ENCODE peak calls at places on chromosomes 16 and 17, in seven cellular contexts. V is left ventricle myocardium inferior; P is HT1080; R is HCEC 1CT; O is breast epithelium; B is NCI-H2171 treated with DMSO at 0.1 percent for 48 hours; M is activated CD8-positive, alpha-beta memory T cell treated with anti-CD3 and anti-CD28 coated beads for 48 hours. Y is an unnamed sample.

GRCh38 chr16:11257131-11257938 is 1.3 kb upstream of the SOCS1 start:
- DNase-seq in P (peak), O (peak), V (peak), M (peak), R (peak), B (peak), Y (peak)

GRCh38 chr17:31391496-31391949 is at the start of gene RAB11FIP4:
- DNase-seq in M (no peak), R (no peak), P (no peak), V (no peak), B (peak), O (no peak), Y (no peak)

GRCh38 chr16:88920618-88921602 is 54.5 kb upstream of the PABPN1L start:
- DNase-seq in M (no peak), O (no peak), V (peak), B (peak), R (no peak), P (peak), Y (peak)

GRCh38 chr16:24255446-24256352 is at the start of gene CACNG3:
- DNase-seq in P (peak), R (no peak), V (peak), B (no peak), O (no peak), M (peak), Y (no peak)

GRCh38 chr17:62790554-62790953 is 17.6 kb downstream of the MARCHF10 start:
- DNase-seq in O (no peak), R (peak), V (no peak), M (no peak), P (peak), B (no peak), Y (peak)

GRCh38 chr16:11047057-11047456 is 102.7 kb downstream of the CLEC16A start:
- DNase-seq in P (no peak), M (no peak), V (no peak), O (no peak), B (peak), R (peak), Y (no peak)

GRCh38 chr16:57622361-57623250 is 5.8 kb upstream of the ADGRG1 start:
- DNase-seq in R (no peak), B (no peak), M (no peak), P (no peak), V (no peak), O (no peak), Y (no peak)

GRCh38 chr16:78310990-78311561 is 211.6 kb downstream of the WWOX start:
- DNase-seq in R (no peak), O (no peak), V (no peak), P (no peak), M (no peak), B (peak), Y (no peak)

GRCh38 chr16:53766304-53767016 is 62.5 kb downstream of the FTO start:
- DNase-seq in V (no peak), P (no peak), O (no peak), R (no peak), M (no peak), B (no peak), Y (no peak)

GRCh38 chr17:60390223-60390622 is 1.7 kb downstream of the USP32 start:
- DNase-seq in V (no peak), P (peak), B (no peak), R (peak), O (no peak), M (no peak), Y (no peak)

GRCh38 chr17:14121952-14122351 is 52.6 kb downstream of the COX10 start:
- DNase-seq in V (no peak), R (no peak), B (no peak), P (no peak), O (no peak), M (no peak), Y (no peak)

GRCh38 chr17:76992911-76993310 is 124.7 kb downstream of the MGAT5B start:
- DNase-seq in V (no peak), R (no peak), O (no peak), M (no peak), B (no peak), P (no peak), Y (no peak)

GRCh38 chr17:55166506-55166905 is 98.3 kb upstream of the HLF start:
- DNase-seq in M (no peak), B (no peak), V (no peak), R (no peak), P (no peak), O (no peak), Y (no peak)

GRCh38 chr17:13704333-13704732 is 102.6 kb upstream of the HS3ST3A1 start:
- DNase-seq in V (no peak), R (peak), M (no peak), O (no peak), B (no peak), P (peak), Y (no peak)

GRCh38 chr16:72203401-72203800 is 31.4 kb upstream of the PMFBP1 start:
- DNase-seq in R (peak), O (no peak), V (no peak), M (no peak), B (no peak), P (peak), Y (peak)

GRCh38 chr16:49788505-49788904 is 67.4 kb downstream of the ZNF423 start:
- DNase-seq in O (no peak), B (no peak), V (peak), M (no peak), P (no peak), R (no peak), Y (peak)

GRCh38 chr16:77551352-77551751 is 116.5 kb upstream of the ADAMTS18 start:
- DNase-seq in V (no peak), R (no peak), B (no peak), O (no peak), M (no peak), P (no peak), Y (no peak)

GRCh38 chr17:69418535-69418934 is 4.0 kb downstream of the MAP2K6 start:
- DNase-seq in B (no peak), M (no peak), V (no peak), O (no peak), R (no peak), P (no peak), Y (no peak)

GRCh38 chr16:75244844-75245758 is 6.3 kb downstream of the BCAR1 start:
- DNase-seq in R (peak), P (peak), V (peak), M (no peak), O (peak), B (no peak), Y (peak)

GRCh38 chr17:608911-609882 is 105.4 kb downstream of the VPS53 start:
- DNase-seq in M (no peak), P (no peak), B (no peak), R (no peak), V (no peak), O (no peak), Y (no peak)

GRCh38 chr17:57612202-57613071 is 132.7 kb downstream of the CCDC182 start:
- DNase-seq in P (no peak), M (no peak), O (no peak), R (no peak), B (peak), V (no peak), Y (no peak)

GRCh38 chr16:11550651-11551498 is 35.8 kb downstream of the LITAF start:
- DNase-seq in O (no peak), B (no peak), V (no peak), R (peak), M (no peak), P (no peak), Y (no peak)

GRCh38 chr16:81553080-81553813 is 108.6 kb downstream of the CMIP start:
- DNase-seq in R (no peak), O (no peak), M (no peak), V (no peak), P (no peak), B (no peak), Y (no peak)

GRCh38 chr16:27377666-27378485 is 24.1 kb upstream of the IL21R start:
- DNase-seq in B (no peak), P (no peak), V (no peak), R (no peak), O (no peak), M (no peak), Y (peak)

GRCh38 chr17:76805319-76805718 is 62.9 kb upstream of the MGAT5B start:
- DNase-seq in B (no peak), R (peak), V (no peak), O (no peak), P (no peak), M (no peak), Y (no peak)

GRCh38 chr17:16255481-16255901 is 38.5 kb downstream of the PIGL start:
- DNase-seq in R (no peak), M (no peak), O (no peak), B (no peak), P (no peak), V (peak), Y (no peak)

GRCh38 chr16:16828913-16829398 is 450.0 kb downstream of the NPIPA7 start:
- DNase-seq in V (no peak), M (no peak), P (peak), R (no peak), O (no peak), B (peak), Y (no peak)

GRCh38 chr17:80364091-80364691 is 50.8 kb upstream of the ENDOV start:
- DNase-seq in O (no peak), M (no peak), V (no peak), R (no peak), P (no peak), B (peak), Y (no peak)

GRCh38 chr16:66001432-66001831 is 365.1 kb upstream of the CDH5 start:
- DNase-seq in V (no peak), O (no peak), B (no peak), M (no peak), P (peak), R (peak), Y (no peak)

GRCh38 chr17:82202981-82203380 is 9.7 kb downstream of the CCDC57 start:
- DNase-seq in R (no peak), O (no peak), P (no peak), V (no peak), B (no peak), M (no peak), Y (no peak)